ENCODE peak calls at places on chromosome 1, in seven cellular contexts. B, L, A, Y, J, P and S are unnamed samples.

GRCh38 chr1:156772728-156773497 is 5.6 kb downstream of the PRCC start:
- DNase-seq in P (no peak), B (no peak), J (no peak), A (no peak), L (peak), Y (no peak), S (no peak)

GRCh38 chr1:14340244-14340800 is 258.2 kb upstream of the KAZN start:
- DNase-seq in P (no peak), L (no peak), B (no peak), Y (no peak), J (no peak), A (no peak), S (no peak)

GRCh38 chr1:89802036-89802435 is 18.8 kb upstream of the LRRC8D start:
- DNase-seq in L (no peak), A (no peak), B (no peak), J (no peak), Y (no peak), P (no peak), S (no peak)

GRCh38 chr1:169765580-169766331 is 29.0 kb downstream of the METTL18 start:
- DNase-seq in P (no peak), B (peak), A (no peak), Y (no peak), J (no peak), L (no peak), S (no peak)

GRCh38 chr1:229388876-229389580 is 44.9 kb downstream of the ACTA1 start:
- DNase-seq in B (no peak), A (no peak), J (no peak), Y (no peak), L (no peak), P (no peak), S (no peak)

GRCh38 chr1:5944069-5944847 is 48.0 kb downstream of the NPHP4 start:
- DNase-seq in J (no peak), A (no peak), B (no peak), P (no peak), L (no peak), Y (no peak), S (no peak)

GRCh38 chr1:15088146-15089025 is 65.2 kb upstream of the TMEM51 start:
- DNase-seq in P (no peak), B (no peak), Y (no peak), L (no peak), A (no peak), J (no peak), S (no peak)

GRCh38 chr1:229620876-229621275 is 5.0 kb downstream of the TAF5L start:
- DNase-seq in Y (no peak), J (no peak), A (no peak), L (no peak), P (no peak), B (no peak), S (no peak)

DNA sequence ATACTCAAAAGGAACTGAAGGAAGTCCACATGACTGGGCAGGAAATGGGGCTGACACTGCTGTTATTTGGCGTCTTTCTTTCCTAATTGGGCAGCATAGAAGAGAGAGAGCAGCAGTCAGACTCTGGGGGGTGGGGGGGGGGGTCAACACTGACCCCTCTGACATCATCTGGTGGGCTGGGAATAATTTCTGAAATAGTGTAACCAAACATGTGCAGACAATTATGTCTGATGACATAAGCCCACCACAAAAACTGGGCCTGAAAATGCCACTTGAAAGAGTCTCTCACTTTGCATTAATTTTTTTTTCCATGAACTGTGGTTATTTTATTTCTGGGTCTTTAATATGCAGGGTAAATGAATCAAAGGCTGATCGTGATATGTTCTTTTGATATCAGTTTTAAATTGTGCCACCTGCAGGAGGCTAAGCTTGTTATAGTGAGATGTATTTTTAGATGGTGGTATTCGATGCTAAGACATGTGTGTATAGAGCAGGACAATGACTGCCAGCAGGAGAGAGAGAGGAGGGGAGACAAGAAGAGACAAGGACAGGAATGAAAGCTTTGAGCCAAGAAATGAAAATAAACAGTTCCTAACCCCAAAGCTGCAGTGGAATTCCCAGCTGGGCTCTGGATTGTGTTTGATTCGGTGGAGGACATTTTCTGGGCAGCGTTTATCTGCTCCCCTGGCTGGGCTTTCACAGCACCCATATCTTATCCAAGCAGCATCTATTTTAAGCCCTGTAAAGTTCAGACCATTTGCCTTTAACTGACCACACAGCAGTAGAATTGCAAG is 264.7 kb downstream of the PBX1 start:
- DNase-seq in L (no peak), J (no peak), P (no peak), Y (no peak), A (no peak), B (no peak), S (no peak)
- TF ChIP-seq JUND in L (no peak), J (no peak), P (no peak), Y (no peak), A (no peak), B (no peak), S (no peak)

GRCh38 chr1:83796409-83796808 is 202.5 kb downstream of the TTLL7 start:
- DNase-seq in P (no peak), B (no peak), J (no peak), A (no peak), L (no peak), Y (no peak), S (no peak)
- TF ChIP-seq JUND in P (no peak), B (no peak), J (no peak), A (no peak), L (no peak), Y (no peak), S (no peak)

GRCh38 chr1:239913141-239913585 is 178.5 kb upstream of the FMN2 start:
- DNase-seq in A (no peak), B (no peak), L (no peak), J (no peak), Y (no peak), P (no peak), S (no peak)

GRCh38 chr1:239909894-239910293 is 181.8 kb upstream of the FMN2 start:
- DNase-seq in L (no peak), J (no peak), A (no peak), Y (no peak), B (no peak), P (no peak), S (no peak)

GRCh38 chr1:239914827-239915231 is 176.9 kb upstream of the FMN2 start:
- DNase-seq in L (no peak), A (no peak), J (no peak), Y (no peak), P (no peak), B (no peak), S (peak)

GRCh38 chr1:239912471-239912870 is 179.2 kb upstream of the FMN2 start:
- DNase-seq in B (no peak), P (no peak), A (no peak), L (no peak), Y (no peak), J (no peak), S (no peak)
- TF ChIP-seq JUND in B (no peak), P (no peak), A (no peak), L (peak), Y (no peak), J (no peak), S (no peak)

DNA sequence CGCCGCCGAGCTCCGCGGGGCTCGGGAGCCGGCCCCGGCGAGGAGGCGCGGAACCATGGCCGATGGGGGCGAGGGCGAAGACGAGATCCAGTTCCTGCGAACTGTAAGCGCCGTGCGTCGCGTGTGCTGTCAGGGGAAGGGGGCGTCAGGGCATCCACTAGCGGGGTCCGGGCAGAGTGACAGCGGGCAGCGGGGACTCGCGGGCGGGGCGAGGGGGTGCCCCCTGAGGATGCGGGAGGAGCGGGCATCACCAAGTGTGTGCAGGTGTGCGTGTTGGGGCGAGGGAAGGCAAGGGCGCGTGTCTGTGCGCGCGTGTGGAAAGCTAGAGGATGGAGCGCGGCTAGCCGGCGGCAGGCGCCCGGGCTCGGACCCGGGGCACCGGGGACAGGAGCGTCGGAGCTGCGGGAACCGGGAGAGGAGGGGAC is 495 bp downstream of the RYR2 start:
- DNase-seq in L (peak), B (no peak), Y (no peak), P (no peak), J (no peak), A (no peak), S (no peak)
- TF ChIP-seq JUND in L (no peak), B (no peak), Y (no peak), P (no peak), J (no peak), A (no peak), S (no peak)

DNA sequence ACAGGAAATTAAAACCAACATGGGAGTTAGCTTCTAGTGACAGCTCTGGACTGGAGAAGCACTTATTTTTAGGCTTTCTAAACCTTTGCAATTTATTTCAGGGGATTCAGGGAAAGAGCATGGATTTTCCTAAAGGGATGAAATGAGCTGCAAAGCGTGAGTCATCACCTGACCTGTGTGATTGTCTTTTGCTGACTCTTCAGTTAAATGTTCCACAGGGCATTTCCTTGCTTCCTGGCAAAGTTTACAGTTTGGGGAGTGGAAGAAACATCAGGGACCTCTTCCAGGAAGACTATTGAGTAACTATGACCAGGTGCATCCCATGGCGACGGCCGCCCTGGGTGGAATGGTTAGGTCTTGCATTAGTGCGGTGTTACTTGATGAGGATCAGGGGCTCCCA is 79.4 kb upstream of the SIPA1L2 start:
- DNase-seq in Y (no peak), B (no peak), J (no peak), L (no peak), P (no peak), A (no peak), S (no peak)
- TF ChIP-seq JUND in Y (no peak), B (no peak), J (no peak), L (no peak), P (no peak), A (no peak), S (no peak)

GRCh38 chr1:164560076-164560475 is 1.1 kb downstream of the PBX1 start:
- DNase-seq in J (no peak), P (no peak), L (no peak), B (no peak), A (no peak), Y (no peak), S (no peak)

GRCh38 chr1:164558461-164559341 is at the start of gene PBX1:
- DNase-seq in L (peak), P (peak), B (peak), Y (peak), A (peak), J (peak), S (peak)

GRCh38 chr1:164559342-164560070 is 522 bp downstream of the PBX1 start:
- DNase-seq in J (no peak), L (peak), Y (no peak), B (peak), A (no peak), P (no peak), S (no peak)

GRCh38 chr1:164560504-164560903 is 1.5 kb downstream of the PBX1 start:
- DNase-seq in L (no peak), J (no peak), A (no peak), Y (no peak), B (no peak), P (no peak), S (no peak)

GRCh38 chr1:164557270-164557669 is 1.7 kb upstream of the PBX1 start:
- DNase-seq in L (no peak), P (no peak), J (no peak), Y (no peak), B (no peak), A (no peak), S (peak)
- TF ChIP-seq JUND in L (no peak), P (no peak), J (no peak), Y (no peak), B (no peak), A (no peak), S (no peak)

GRCh38 chr1:7418442-7419080 is 352.5 kb upstream of the VAMP3 start:
- DNase-seq in P (no peak), A (no peak), L (peak), Y (no peak), J (no peak), B (no peak), S (no peak)
- TF ChIP-seq JUND in P (no peak), A (no peak), L (no peak), Y (no peak), J (no peak), B (no peak), S (no peak)

DNA sequence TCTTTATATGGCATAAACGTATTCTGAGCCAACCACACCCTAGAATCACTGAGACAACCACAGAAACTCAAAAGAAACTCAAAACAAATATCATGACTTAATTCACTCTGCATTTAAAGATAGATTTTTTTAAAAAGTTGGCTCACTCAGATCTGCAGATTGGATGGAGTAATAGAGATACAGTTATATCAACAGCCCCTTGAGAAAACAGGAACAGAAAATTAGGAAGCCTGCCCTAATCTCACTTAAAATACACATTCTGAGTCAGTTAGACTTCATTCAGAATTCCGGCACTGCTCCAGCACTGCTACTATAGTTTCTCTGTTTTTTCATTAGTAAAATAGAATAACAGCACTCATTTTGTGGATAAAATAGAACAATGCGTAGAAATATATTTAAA is 94.9 kb downstream of the COL24A1 start:
- DNase-seq in A (no peak), L (no peak), P (no peak), B (no peak), J (no peak), Y (no peak), S (no peak)
- TF ChIP-seq JUND in A (no peak), L (no peak), P (no peak), B (no peak), J (no peak), Y (no peak), S (no peak)